ENCODE peak calls at places on chromosomes 2 and 18, in eight cellular contexts. H is sigmoid colon, G is HAP-1, I is tibial nerve, D is OCI-LY7, V is right lobe of liver, P is colonic mucosa, Y is GM23338. Q is an unnamed sample. For H3K4me1, the result is how much of the 10 kb centered on the place peaks cover.

GRCh38 chr18:54303408-54303807 is 34.1 kb downstream of the POLI start:
- DNase-seq in Y (no peak), I (no peak), H (no peak), D (no peak), V (no peak), G (no peak), P (no peak), Q (no peak)

GRCh38 chr2:28342081-28342967 is 50.3 kb upstream of the FOSL2 start:
- DNase-seq in G (no peak), I (peak), D (no peak), Y (no peak), V (peak), P (peak), H (peak), Q (peak)

GRCh38 chr2:44267269-44268258 is 7.7 kb upstream of the SLC3A1 start:
- DNase-seq in V (no peak), I (peak), G (no peak), D (no peak), H (no peak), P (no peak), Y (no peak), Q (no peak)

GRCh38 chr2:201965550-201965949 is 68.1 kb upstream of the FZD7 start:
- DNase-seq in Y (peak), G (no peak), H (no peak), I (no peak), V (no peak), D (no peak), P (no peak), Q (no peak)

GRCh38 chr2:139281124-139281523 is 500.9 kb upstream of the NXPH2 start:
- DNase-seq in P (no peak), Y (no peak), G (no peak), V (no peak), I (no peak), H (no peak), D (no peak), Q (no peak)

GRCh38 chr18:31225668-31226067 is 63.0 kb upstream of the DSC1 start:
- DNase-seq in G (peak), I (no peak), V (no peak), P (no peak), H (no peak), Y (peak), D (no peak), Q (no peak)

GRCh38 chr2:19033240-19033639 is 325.2 kb downstream of the OSR1 start:
- DNase-seq in V (no peak), D (no peak), G (no peak), P (no peak), Y (no peak), I (no peak), H (no peak), Q (no peak)

GRCh38 chr2:172571245-172571644 is 15.4 kb downstream of the PDK1 start:
- DNase-seq in D (no peak), H (no peak), I (no peak), Y (no peak), V (no peak), P (no peak), G (no peak), Q (no peak)

GRCh38 chr18:76275913-76276312 is 219.1 kb downstream of the ZNF516 start:
- DNase-seq in D (peak), P (no peak), H (no peak), V (no peak), Y (no peak), G (no peak), I (no peak), Q (no peak)

GRCh38 chr2:130846233-130846632 is 9.5 kb downstream of the ARHGEF4 start:
- DNase-seq in P (no peak), I (no peak), G (no peak), D (no peak), H (no peak), Y (no peak), V (no peak), Q (no peak)

GRCh38 chr2:39487398-39488250 is 50.5 kb upstream of the MAP4K3 start:
- DNase-seq in Y (peak), P (no peak), H (no peak), D (no peak), V (no peak), G (no peak), I (no peak), Q (no peak)

GRCh38 chr2:230218411-230218810 is 1.4 kb downstream of the SP110 start:
- DNase-seq in G (no peak), Y (no peak), P (no peak), D (peak), I (no peak), H (no peak), V (no peak), Q (no peak)

GRCh38 chr2:88350641-88351601 is 101.6 kb downstream of the FOXI3 start:
- DNase-seq in H (peak), D (peak), G (peak), I (peak), Y (peak), P (peak), V (peak), Q (peak)

GRCh38 chr2:230503798-230504197 is 87.8 kb downstream of the SP100 start:
- DNase-seq in H (no peak), I (no peak), G (no peak), D (no peak), V (no peak), P (no peak), Y (no peak), Q (no peak)

GRCh38 chr2:47675196-47675825 is 107.6 kb upstream of the MSH6 start:
- DNase-seq in Y (no peak), H (no peak), G (no peak), P (no peak), I (no peak), D (no peak), V (no peak), Q (no peak)

GRCh38 chr2:37291680-37292079 is 33.0 kb downstream of the PRKD3 start:
- DNase-seq in Y (no peak), H (no peak), I (no peak), D (no peak), P (no peak), V (no peak), G (no peak), Q (no peak)

GRCh38 chr2:196258407-196258806 is 87.0 kb upstream of the STK17B start:
- DNase-seq in P (no peak), G (no peak), H (no peak), V (no peak), Y (no peak), D (no peak), I (no peak), Q (no peak)

GRCh38 chr2:237408280-237408679 is 5.7 kb downstream of the COL6A3 start:
- DNase-seq in Y (no peak), I (no peak), P (no peak), G (no peak), D (no peak), V (no peak), H (no peak), Q (no peak)

GRCh38 chr2:62333961-62334360 is 138.0 kb downstream of the B3GNT2 start:
- DNase-seq in P (no peak), H (no peak), D (no peak), I (no peak), G (no peak), V (no peak), Y (no peak), Q (no peak)

GRCh38 chr18:62678847-62679535 is 36.4 kb upstream of the PHLPP1 start:
- DNase-seq in V (no peak), H (no peak), D (no peak), P (no peak), Y (peak), G (no peak), I (no peak), Q (no peak)

GRCh38 chr2:128638741-128639477 is 320.2 kb upstream of the HS6ST1 start:
- DNase-seq in Y (peak), G (peak), H (peak), D (no peak), V (peak), I (no peak), P (peak), Q (no peak)

GRCh38 chr2:100817388-100817985 is 2.5 kb upstream of the NPAS2 start:
- DNase-seq in H (no peak), I (no peak), P (no peak), V (no peak), G (no peak), Y (no peak), D (no peak), Q (no peak)

GRCh38 chr2:172709566-172710291 is 25.9 kb upstream of the RAPGEF4 start:
- DNase-seq in I (no peak), P (no peak), Y (no peak), G (no peak), H (no peak), D (no peak), V (no peak), Q (no peak)

GRCh38 chr2:134134827-134135226 is 119.0 kb upstream of the MGAT5 start:
- DNase-seq in P (no peak), Y (no peak), G (no peak), V (no peak), H (no peak), D (no peak), I (no peak), Q (no peak)

GRCh38 chr2:6580982-6581381 is 284.7 kb downstream of the CMPK2 start:
- DNase-seq in P (no peak), I (no peak), Y (no peak), V (no peak), G (no peak), D (no peak), H (no peak), Q (no peak)

GRCh38 chr2:159936471-159936870 is 125.9 kb downstream of the PLA2R1 start:
- DNase-seq in D (peak), I (no peak), Y (peak), P (no peak), V (no peak), G (no peak), H (no peak), Q (no peak)

GRCh38 chr2:221100467-221101089 is 471.5 kb downstream of the EPHA4 start:
- DNase-seq in Y (peak), P (no peak), G (no peak), D (no peak), H (no peak), V (no peak), I (no peak), Q (no peak)

GRCh38 chr2:65142515-65142914 is 12.6 kb upstream of the RAB1A start:
- DNase-seq in G (no peak), D (peak), Y (no peak), V (no peak), P (no peak), H (no peak), I (no peak), Q (no peak)

GRCh38 chr18:3450358-3451107 is 561 bp downstream of the TGIF1 start:
- DNase-seq in Y (no peak), V (peak), P (peak), I (peak), H (peak), D (peak), G (peak), Q (peak)

GRCh38 chr2:177296047-177296446 is 31.5 kb upstream of the NFE2L2 start:
- DNase-seq in I (no peak), D (peak), H (no peak), P (no peak), Y (no peak), G (no peak), V (no peak), Q (no peak)

GRCh38 chr2:152034257-152034801 is 64.5 kb downstream of the CACNB4 start:
- DNase-seq in I (no peak), G (no peak), V (no peak), Y (peak), D (no peak), P (no peak), H (no peak), Q (no peak)

GRCh38 chr2:42882756-42883155 is 90.4 kb upstream of the HAAO start:
- DNase-seq in I (no peak), D (no peak), P (no peak), G (no peak), H (no peak), V (no peak), Y (no peak), Q (no peak)

GRCh38 chr2:45699032-45699658 is 47.7 kb downstream of the PRKCE start:
- DNase-seq in P (no peak), Y (no peak), V (no peak), D (no peak), G (no peak), H (no peak), I (no peak), Q (no peak)
- H3K4me1 ChIP-seq in P (under half), Y (under half), V (under half), D (under half), G (under half), H (under half), I (under half), Q (under half)

DNA sequence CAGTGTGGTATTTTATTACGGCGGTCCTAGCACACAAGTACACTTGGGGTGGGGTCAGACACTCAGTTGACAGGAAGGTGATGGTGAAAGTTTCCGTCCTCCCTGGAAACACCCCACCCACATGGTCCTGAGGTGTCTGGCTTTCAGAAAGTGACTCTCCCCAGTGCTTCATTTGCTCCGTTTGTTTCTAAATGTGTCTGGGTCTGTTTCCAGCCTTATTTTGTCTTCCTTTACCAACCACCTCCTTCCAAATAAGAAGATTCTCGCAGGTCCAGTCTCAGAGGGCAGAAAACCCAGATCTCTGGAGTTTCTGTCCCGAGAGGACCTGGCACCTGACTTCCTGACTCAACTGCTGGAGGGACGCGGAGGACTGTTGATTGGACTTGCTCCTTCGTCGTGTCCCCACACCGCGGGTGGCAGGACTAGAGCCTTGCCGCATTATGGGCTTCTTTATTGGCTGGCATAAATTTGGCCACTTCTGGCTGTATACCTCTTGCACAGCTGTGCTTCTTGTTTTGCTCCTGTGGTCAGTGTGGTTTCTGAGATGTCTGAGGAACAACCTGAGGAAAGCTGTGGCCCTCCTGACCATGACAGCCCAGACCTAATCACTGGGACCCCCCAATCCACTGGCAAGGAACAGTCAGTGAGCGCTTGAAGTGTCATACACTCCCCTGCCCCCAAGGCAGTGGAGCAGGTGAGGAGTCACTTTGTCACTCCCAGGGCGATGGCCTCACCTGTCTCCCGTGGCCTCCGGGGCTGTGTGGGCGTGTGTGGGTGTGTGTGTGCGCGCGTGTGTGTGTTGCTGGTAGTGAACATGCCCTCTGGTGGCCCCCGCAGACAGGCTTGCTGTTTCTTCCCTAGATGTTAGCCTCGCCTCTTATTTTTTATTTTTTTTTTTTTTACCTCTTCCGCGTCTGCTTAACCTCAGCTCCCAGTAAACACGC is 45.6 kb downstream of the MEX3C start:
- DNase-seq in V (no peak), H (no peak), P (no peak), D (peak), G (no peak), Y (peak), I (no peak), Q (peak)
- H3K4me1 ChIP-seq in V (under half), H (under half), P (under half), D (half or more), G (under half), Y (under half), I (under half), Q (under half)

DNA sequence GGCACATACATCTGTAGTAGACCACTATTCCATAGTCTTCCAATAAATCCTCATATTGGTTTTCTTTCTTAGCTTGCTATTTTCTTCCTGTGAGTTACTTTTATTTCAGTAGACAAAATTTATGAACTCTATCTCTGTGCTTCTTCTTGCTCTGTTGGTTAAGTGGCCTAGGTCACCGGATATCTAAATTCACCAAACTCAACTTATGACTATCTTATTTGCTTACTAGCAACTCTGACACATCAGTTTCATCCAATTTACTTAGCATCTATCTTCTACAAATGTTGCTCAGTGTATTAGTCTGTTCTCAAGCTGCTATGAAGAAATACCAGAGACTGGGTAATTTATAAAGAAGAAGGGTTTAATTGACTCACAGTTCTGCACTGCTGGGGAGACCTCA is 432.5 kb upstream of the FSIP2 start:
- DNase-seq in P (no peak), I (no peak), Y (no peak), D (no peak), H (no peak), G (no peak), V (no peak), Q (no peak)
- H3K4me1 ChIP-seq in P (under half), I (under half), Y (under half), D (under half), H (under half), G (under half), V (under half), Q (under half)

GRCh38 chr2:108613261-108614042 is 79.2 kb downstream of the LIMS1 start:
- DNase-seq in P (no peak), D (no peak), I (no peak), V (no peak), H (no peak), G (no peak), Y (no peak), Q (no peak)
- H3K4me1 ChIP-seq in P (under half), D (half or more), I (under half), V (under half), H (half or more), G (under half), Y (under half), Q (under half)

Q was measured in mucosa of descending colon.